ENCODE peak calls at places on chromosomes 12 and 14, in nine cellular contexts. One of them, this sample, is unnamed.

GRCh38 chr14:68673464-68673863 is 119.4 kb downstream of the ZFP36L1 start:
- DNase-seq in osteocyte: no peak
- DNase-seq in endothelial cell: no peak
- DNase-seq in coronary artery: no peak
- DNase-seq in choroid plexus epithelial cell: no peak
- DNase-seq in left ventricle myocardium inferior: no peak
- DNase-seq in uterus: no peak
- DNase-seq in AG04450: no peak
- DNase-seq in fibroblast of pulmonary artery: no peak
- DNase-seq in this sample: no peak

GRCh38 chr12:89692442-89692841 is 16.2 kb downstream of the ATP2B1 start:
- DNase-seq in AG04450: no peak
- DNase-seq in coronary artery: no peak
- DNase-seq in fibroblast of pulmonary artery: no peak
- DNase-seq in endothelial cell: no peak
- DNase-seq in choroid plexus epithelial cell: no peak
- DNase-seq in uterus: no peak
- DNase-seq in left ventricle myocardium inferior: no peak
- DNase-seq in osteocyte: no peak
- DNase-seq in this sample: no peak

GRCh38 chr14:72024043-72024407 is 91.8 kb downstream of the RGS6 start:
- DNase-seq in choroid plexus epithelial cell: peak; percentile 45
- DNase-seq in uterus: no peak
- DNase-seq in endothelial cell: peak; percentile 34
- DNase-seq in left ventricle myocardium inferior: no peak
- DNase-seq in osteocyte: no peak
- DNase-seq in AG04450: no peak
- DNase-seq in fibroblast of pulmonary artery: peak; percentile 19
- DNase-seq in coronary artery: no peak
- DNase-seq in this sample: no peak

GRCh38 chr14:77040995-77041744 is 12.7 kb upstream of the IRF2BPL start:
- DNase-seq in osteocyte: no peak
- DNase-seq in uterus: no peak
- DNase-seq in AG04450: no peak
- DNase-seq in choroid plexus epithelial cell: no peak
- DNase-seq in coronary artery: no peak
- DNase-seq in left ventricle myocardium inferior: no peak
- DNase-seq in endothelial cell: no peak
- DNase-seq in fibroblast of pulmonary artery: no peak
- DNase-seq in this sample: no peak

GRCh38 chr12:59600174-59600573 is 4.3 kb downstream of the SLC16A7 start:
- DNase-seq in left ventricle myocardium inferior: no peak
- DNase-seq in endothelial cell: no peak
- DNase-seq in osteocyte: no peak
- DNase-seq in AG04450: no peak
- DNase-seq in choroid plexus epithelial cell: no peak
- DNase-seq in uterus: no peak
- DNase-seq in fibroblast of pulmonary artery: peak; percentile 11
- DNase-seq in coronary artery: no peak
- DNase-seq in this sample: peak; percentile 17

GRCh38 chr14:91387135-91387849 is 30.3 kb downstream of the CCDC88C start:
- DNase-seq in AG04450: no peak
- DNase-seq in fibroblast of pulmonary artery: peak; percentile 33
- DNase-seq in coronary artery: no peak
- DNase-seq in left ventricle myocardium inferior: no peak
- DNase-seq in uterus: no peak
- DNase-seq in endothelial cell: no peak
- DNase-seq in osteocyte: no peak
- DNase-seq in choroid plexus epithelial cell: peak; percentile 21
- DNase-seq in this sample: no peak

GRCh38 chr14:93749081-93749430 is 39.2 kb downstream of the PRIMA1 start:
- DNase-seq in osteocyte: no peak
- DNase-seq in endothelial cell: no peak
- DNase-seq in coronary artery: no peak
- DNase-seq in AG04450: no peak
- DNase-seq in left ventricle myocardium inferior: no peak
- DNase-seq in uterus: no peak
- DNase-seq in fibroblast of pulmonary artery: no peak
- DNase-seq in choroid plexus epithelial cell: no peak
- DNase-seq in this sample: no peak

GRCh38 chr12:52692253-52692652 is 11.1 kb downstream of the KRT77 start:
- DNase-seq in coronary artery: no peak
- DNase-seq in osteocyte: no peak
- DNase-seq in left ventricle myocardium inferior: no peak
- DNase-seq in uterus: no peak
- DNase-seq in AG04450: no peak
- DNase-seq in endothelial cell: peak; percentile 56
- DNase-seq in choroid plexus epithelial cell: no peak
- DNase-seq in fibroblast of pulmonary artery: no peak
- DNase-seq in this sample: no peak

GRCh38 chr14:42113358-42114070 is 506.8 kb downstream of the LRFN5 start:
- DNase-seq in fibroblast of pulmonary artery: no peak
- DNase-seq in left ventricle myocardium inferior: no peak
- DNase-seq in choroid plexus epithelial cell: no peak
- DNase-seq in endothelial cell: no peak
- DNase-seq in uterus: no peak
- DNase-seq in AG04450: no peak
- DNase-seq in osteocyte: no peak
- DNase-seq in coronary artery: no peak
- DNase-seq in this sample: no peak

GRCh38 chr12:91877461-91878230 is 268.0 kb downstream of the BTG1 start:
- DNase-seq in choroid plexus epithelial cell: no peak
- DNase-seq in fibroblast of pulmonary artery: no peak
- DNase-seq in left ventricle myocardium inferior: no peak
- DNase-seq in uterus: no peak
- DNase-seq in endothelial cell: no peak
- DNase-seq in AG04450: no peak
- DNase-seq in osteocyte: no peak
- DNase-seq in coronary artery: no peak
- DNase-seq in this sample: no peak

GRCh38 chr12:90064759-90065158 is 356.1 kb upstream of the ATP2B1 start:
- DNase-seq in coronary artery: no peak
- DNase-seq in fibroblast of pulmonary artery: no peak
- DNase-seq in left ventricle myocardium inferior: no peak
- DNase-seq in AG04450: no peak
- DNase-seq in osteocyte: no peak
- DNase-seq in choroid plexus epithelial cell: peak; percentile 57
- DNase-seq in uterus: no peak
- DNase-seq in endothelial cell: no peak
- DNase-seq in this sample: no peak

GRCh38 chr14:70640938-70641547 is 673 bp upstream of the TTC9 start:
- DNase-seq in coronary artery: no peak
- DNase-seq in osteocyte: no peak
- DNase-seq in uterus: peak; percentile 26
- DNase-seq in AG04450: peak; percentile 18
- DNase-seq in endothelial cell: peak; percentile 15
- DNase-seq in left ventricle myocardium inferior: no peak
- DNase-seq in choroid plexus epithelial cell: peak; percentile 32
- DNase-seq in fibroblast of pulmonary artery: peak; percentile 30
- DNase-seq in this sample: no peak

GRCh38 chr12:52186135-52186840 is 5.5 kb downstream of the KRT80 start:
- DNase-seq in osteocyte: no peak
- DNase-seq in coronary artery: no peak
- DNase-seq in fibroblast of pulmonary artery: peak; percentile 83
- DNase-seq in choroid plexus epithelial cell: peak; percentile 63
- DNase-seq in endothelial cell: no peak
- DNase-seq in uterus: no peak
- DNase-seq in left ventricle myocardium inferior: no peak
- DNase-seq in AG04450: no peak
- DNase-seq in this sample: peak; percentile 79

GRCh38 chr12:101670007-101670671 is 27.3 kb upstream of the CHPT1 start:
- DNase-seq in osteocyte: no peak
- DNase-seq in coronary artery: no peak
- DNase-seq in choroid plexus epithelial cell: peak; percentile 85
- DNase-seq in fibroblast of pulmonary artery: peak; percentile 69
- DNase-seq in left ventricle myocardium inferior: no peak
- DNase-seq in AG04450: peak; percentile 7
- DNase-seq in uterus: peak; percentile 16
- DNase-seq in endothelial cell: peak; percentile 42
- DNase-seq in this sample: peak; percentile 61

GRCh38 chr14:93462479-93462878 is 31.7 kb downstream of the UNC79 start:
- DNase-seq in endothelial cell: no peak
- DNase-seq in coronary artery: no peak
- DNase-seq in AG04450: no peak
- DNase-seq in fibroblast of pulmonary artery: no peak
- DNase-seq in left ventricle myocardium inferior: no peak
- DNase-seq in osteocyte: no peak
- DNase-seq in choroid plexus epithelial cell: no peak
- DNase-seq in uterus: no peak
- DNase-seq in this sample: no peak

GRCh38 chr14:72523397-72524157 is 370.3 kb downstream of the DPF3 start:
- DNase-seq in coronary artery: no peak
- DNase-seq in uterus: no peak
- DNase-seq in left ventricle myocardium inferior: no peak
- DNase-seq in choroid plexus epithelial cell: peak; percentile 50
- DNase-seq in AG04450: no peak
- DNase-seq in endothelial cell: no peak
- DNase-seq in osteocyte: no peak
- DNase-seq in fibroblast of pulmonary artery: peak; percentile 94
- DNase-seq in this sample: no peak

GRCh38 chr14:34165847-34166340 is 215.0 kb upstream of the EGLN3 start:
- DNase-seq in osteocyte: no peak
- DNase-seq in endothelial cell: no peak
- DNase-seq in AG04450: no peak
- DNase-seq in choroid plexus epithelial cell: no peak
- DNase-seq in coronary artery: no peak
- DNase-seq in left ventricle myocardium inferior: no peak
- DNase-seq in uterus: no peak
- DNase-seq in fibroblast of pulmonary artery: no peak
- DNase-seq in this sample: no peak

GRCh38 chr14:34227834-34228662 is 234.0 kb downstream of the SPTSSA start:
- DNase-seq in fibroblast of pulmonary artery: peak; percentile 66
- DNase-seq in endothelial cell: peak; percentile 77
- DNase-seq in AG04450: peak; percentile 4
- DNase-seq in osteocyte: no peak
- DNase-seq in choroid plexus epithelial cell: peak; percentile 73
- DNase-seq in coronary artery: no peak
- DNase-seq in left ventricle myocardium inferior: peak; percentile 41
- DNase-seq in uterus: peak; percentile 37
- DNase-seq in this sample: peak; percentile 36

GRCh38 chr14:94143239-94143638 is 13.8 kb upstream of the IFI27L2 start:
- DNase-seq in coronary artery: no peak
- DNase-seq in choroid plexus epithelial cell: peak; percentile 21
- DNase-seq in uterus: no peak
- DNase-seq in AG04450: no peak
- DNase-seq in osteocyte: peak; percentile 32
- DNase-seq in endothelial cell: peak; percentile 45
- DNase-seq in fibroblast of pulmonary artery: no peak
- DNase-seq in left ventricle myocardium inferior: no peak
- DNase-seq in this sample: no peak

GRCh38 chr12:113060336-113060960 is 3.9 kb downstream of the DTX1 start:
- DNase-seq in osteocyte: no peak
- DNase-seq in fibroblast of pulmonary artery: no peak
- DNase-seq in coronary artery: no peak
- DNase-seq in left ventricle myocardium inferior: no peak
- DNase-seq in AG04450: no peak
- DNase-seq in uterus: no peak
- DNase-seq in choroid plexus epithelial cell: no peak
- DNase-seq in endothelial cell: no peak
- DNase-seq in this sample: no peak

GRCh38 chr14:100904307-100905019 is 941 bp upstream of the RTL1 start:
- DNase-seq in osteocyte: peak; percentile 83
- DNase-seq in choroid plexus epithelial cell: no peak
- DNase-seq in uterus: no peak
- DNase-seq in endothelial cell: peak; percentile 79
- DNase-seq in AG04450: no peak
- DNase-seq in left ventricle myocardium inferior: no peak
- DNase-seq in fibroblast of pulmonary artery: no peak
- DNase-seq in coronary artery: no peak
- DNase-seq in this sample: no peak

GRCh38 chr12:93390565-93391297 is 13.0 kb downstream of the NUDT4 start:
- DNase-seq in coronary artery: no peak
- DNase-seq in AG04450: no peak
- DNase-seq in left ventricle myocardium inferior: no peak
- DNase-seq in osteocyte: no peak
- DNase-seq in uterus: no peak
- DNase-seq in endothelial cell: no peak
- DNase-seq in fibroblast of pulmonary artery: no peak
- DNase-seq in choroid plexus epithelial cell: no peak
- DNase-seq in this sample: no peak

GRCh38 chr12:77847060-77847541 is 16.4 kb downstream of the NAV3 start:
- DNase-seq in choroid plexus epithelial cell: peak; percentile 52
- DNase-seq in coronary artery: no peak
- DNase-seq in endothelial cell: no peak
- DNase-seq in uterus: no peak
- DNase-seq in fibroblast of pulmonary artery: peak; percentile 70
- DNase-seq in AG04450: no peak
- DNase-seq in left ventricle myocardium inferior: no peak
- DNase-seq in osteocyte: no peak
- DNase-seq in this sample: no peak

GRCh38 chr14:81474685-81475324 is 58.8 kb downstream of the SEL1L start:
- DNase-seq in coronary artery: no peak
- DNase-seq in uterus: no peak
- DNase-seq in fibroblast of pulmonary artery: no peak
- DNase-seq in osteocyte: no peak
- DNase-seq in left ventricle myocardium inferior: no peak
- DNase-seq in choroid plexus epithelial cell: no peak
- DNase-seq in endothelial cell: no peak
- DNase-seq in AG04450: no peak
- DNase-seq in this sample: no peak
- TF ChIP-seq CTCF in coronary artery: no peak
- TF ChIP-seq CTCF in uterus: no peak
- TF ChIP-seq CTCF in fibroblast of pulmonary artery: no peak
- TF ChIP-seq CTCF in osteocyte: no peak
- TF ChIP-seq CTCF in left ventricle myocardium inferior: no peak
- TF ChIP-seq CTCF in choroid plexus epithelial cell: no peak
- TF ChIP-seq CTCF in endothelial cell: no peak
- TF ChIP-seq CTCF in AG04450: no peak
- TF ChIP-seq CTCF in this sample: no peak

GRCh38 chr14:86640288-86640687 is 1110.3 kb downstream of the FLRT2 start:
- DNase-seq in choroid plexus epithelial cell: no peak
- DNase-seq in left ventricle myocardium inferior: no peak
- DNase-seq in fibroblast of pulmonary artery: no peak
- DNase-seq in AG04450: no peak
- DNase-seq in osteocyte: no peak
- DNase-seq in uterus: no peak
- DNase-seq in endothelial cell: no peak
- DNase-seq in coronary artery: no peak
- DNase-seq in this sample: no peak
- TF ChIP-seq CTCF in choroid plexus epithelial cell: no peak
- TF ChIP-seq CTCF in left ventricle myocardium inferior: no peak
- TF ChIP-seq CTCF in fibroblast of pulmonary artery: no peak
- TF ChIP-seq CTCF in AG04450: no peak
- TF ChIP-seq CTCF in osteocyte: no peak
- TF ChIP-seq CTCF in uterus: no peak
- TF ChIP-seq CTCF in endothelial cell: no peak
- TF ChIP-seq CTCF in coronary artery: no peak
- TF ChIP-seq CTCF in this sample: no peak

GRCh38 chr12:49369723-49370145 is 2.5 kb downstream of the SPATS2 start:
- DNase-seq in coronary artery: no peak
- DNase-seq in osteocyte: no peak
- DNase-seq in endothelial cell: peak; percentile 41
- DNase-seq in uterus: no peak
- DNase-seq in AG04450: no peak
- DNase-seq in choroid plexus epithelial cell: peak; percentile 72
- DNase-seq in fibroblast of pulmonary artery: peak; percentile 69
- DNase-seq in left ventricle myocardium inferior: peak; percentile 25
- DNase-seq in this sample: peak; percentile 22
- TF ChIP-seq CTCF in coronary artery: no peak
- TF ChIP-seq CTCF in osteocyte: peak; percentile 33
- TF ChIP-seq CTCF in endothelial cell: peak; percentile 49
- TF ChIP-seq CTCF in uterus: peak; percentile 23
- TF ChIP-seq CTCF in AG04450: peak; percentile 61
- TF ChIP-seq CTCF in choroid plexus epithelial cell: peak; percentile 75
- TF ChIP-seq CTCF in fibroblast of pulmonary artery: peak; percentile 64
- TF ChIP-seq CTCF in left ventricle myocardium inferior: peak; percentile 55
- TF ChIP-seq CTCF in this sample: peak; percentile 68

GRCh38 chr14:106518054-106518943 is 991.9 kb downstream of the TMEM121 start:
- DNase-seq in endothelial cell: no peak
- DNase-seq in choroid plexus epithelial cell: no peak
- DNase-seq in uterus: no peak
- DNase-seq in AG04450: no peak
- DNase-seq in fibroblast of pulmonary artery: no peak
- DNase-seq in coronary artery: no peak
- DNase-seq in left ventricle myocardium inferior: peak; percentile 32
- DNase-seq in osteocyte: no peak
- DNase-seq in this sample: no peak
- TF ChIP-seq CTCF in endothelial cell: no peak
- TF ChIP-seq CTCF in choroid plexus epithelial cell: no peak
- TF ChIP-seq CTCF in uterus: peak; percentile 8
- TF ChIP-seq CTCF in AG04450: no peak
- TF ChIP-seq CTCF in fibroblast of pulmonary artery: no peak
- TF ChIP-seq CTCF in coronary artery: no peak
- TF ChIP-seq CTCF in left ventricle myocardium inferior: no peak
- TF ChIP-seq CTCF in osteocyte: no peak
- TF ChIP-seq CTCF in this sample: no peak